ENCODE peak calls at places on chromosomes 6 and 20, in four cellular contexts. L is NCI-H1092; H is central memory CD4-positive, alpha-beta T cell; Z is CD8-positive, alpha-beta memory T cell. R is an unnamed sample.

GRCh38 chr6:153625089-153625488 is 414.0 kb upstream of the OPRM1 start:
- DNase-seq in L (no peak), H (no peak), Z (no peak), R (peak)

GRCh38 chr6:81761197-81761596 is 8.7 kb upstream of the TENT5A start:
- DNase-seq in L (no peak), H (no peak), Z (no peak), R (peak)

GRCh38 chr6:157695301-157696030 is 127.6 kb upstream of the SNX9 start:
- DNase-seq in L (no peak), H (no peak), Z (no peak), R (no peak)

GRCh38 chr6:157497579-157497978 is 116.6 kb downstream of the ZDHHC14 start:
- DNase-seq in L (no peak), H (no peak), Z (no peak), R (no peak)

GRCh38 chr6:125586074-125586473 is 163.4 kb upstream of the HEY2 start:
- DNase-seq in L (no peak), H (no peak), Z (no peak), R (peak)

GRCh38 chr6:37171141-37171969 is 1.4 kb downstream of the PIM1 start:
- DNase-seq in L (no peak), H (peak), Z (peak), R (peak)

GRCh38 chr6:157763129-157763893 is 59.7 kb upstream of the SNX9 start:
- DNase-seq in L (peak), H (no peak), Z (no peak), R (peak)

GRCh38 chr20:703426-703825 is 27.8 kb upstream of the SCRT2 start:
- DNase-seq in L (no peak), H (no peak), Z (no peak), R (no peak)

GRCh38 chr20:63086421-63087235 is 79.9 kb upstream of the BHLHE23 start:
- DNase-seq in L (no peak), H (no peak), Z (no peak), R (no peak)

GRCh38 chr6:49713346-49713745 is at the start of gene CRISP2:
- DNase-seq in L (peak), H (no peak), Z (no peak), R (no peak)

GRCh38 chr6:37516076-37516919 is 16.6 kb upstream of the CCDC167 start:
- DNase-seq in L (peak), H (peak), Z (peak), R (peak)

GRCh38 chr20:4150095-4150492 is 134.7 kb upstream of the RNF24 start:
- DNase-seq in L (no peak), H (no peak), Z (no peak), R (no peak)